ENCODE peak calls at places on chromosomes 16 and 17, in four cellular contexts. O is activated T-helper 1 cell treated with Interleukin-2 at 50 U/mL for 16 hours, J is endothelial cell, V is mucosa of descending colon. D is an unnamed sample.
A peak's percentile ranks its signal among the peaks of the same experiment; 100 is the strongest.

GRCh38 chr16:53872248-53873221 is 168.6 kb downstream of the FTO start:
- DNase-seq in O (no peak), J (no peak), V (no peak), D (no peak)

GRCh38 chr16:11047057-11047456 is 102.7 kb downstream of the CLEC16A start:
- DNase-seq in O (no peak), J (no peak), V (no peak), D (no peak)

GRCh38 chr17:5535436-5535835 is 48.9 kb downstream of the NLRP1 start:
- DNase-seq in O (no peak), J (no peak), V (no peak), D (no peak)

GRCh38 chr17:2123467-2124251 is 68.8 kb downstream of the HIC1 start:
- DNase-seq in O (no peak), J (no peak), V (peak; percentile 59), D (no peak)

GRCh38 chr17:35879748-35880654 is at the start of gene CCL5:
- DNase-seq in O (peak; percentile 34), J (no peak), V (peak; percentile 41), D (no peak)

GRCh38 chr17:59378621-59379194 is 47.3 kb downstream of the YPEL2 start:
- DNase-seq in O (no peak), J (no peak), V (peak; percentile 55), D (no peak)

GRCh38 chr16:12669908-12670307 is 133.8 kb downstream of the CPPED1 start:
- DNase-seq in O (no peak), J (no peak), V (no peak), D (no peak)

GRCh38 chr16:73890524-73891500 is 405.8 kb upstream of the PSMD7 start:
- DNase-seq in O (no peak), J (no peak), V (peak; percentile 4), D (peak; percentile 22)

GRCh38 chr17:29069526-29070041 is 26.6 kb downstream of the PIPOX start:
- DNase-seq in O (no peak), J (no peak), V (peak; percentile 26), D (no peak)

GRCh38 chr17:74646231-74646630 is 22.7 kb upstream of the CD300E start:
- DNase-seq in O (no peak), J (no peak), V (no peak), D (no peak)

GRCh38 chr17:36072431-36073121 is 8.5 kb downstream of the CCL18 start:
- DNase-seq in O (peak; percentile 17), J (peak; percentile 79), V (peak; percentile 77), D (peak; percentile 67)

GRCh38 chr16:59202463-59202862 is 468.3 kb upstream of the GOT2 start:
- DNase-seq in O (no peak), J (no peak), V (no peak), D (no peak)

GRCh38 chr17:62093188-62094155 is 28.4 kb upstream of the MED13 start:
- DNase-seq in O (no peak), J (no peak), V (no peak), D (no peak)

GRCh38 chr17:40519089-40519775 is 17.8 kb upstream of the TNS4 start:
- DNase-seq in O (no peak), J (no peak), V (no peak), D (no peak)

GRCh38 chr16:29809850-29810698 is 1.9 kb upstream of the PRRT2 start:
- DNase-seq in O (no peak), J (no peak), V (peak; percentile 33), D (peak; percentile 55)

GRCh38 chr17:79811036-79811887 is 14.4 kb upstream of the CBX8 start:
- DNase-seq in O (no peak), J (peak; percentile 70), V (no peak), D (peak; percentile 66)

GRCh38 chr17:45316271-45317112 is at the start of gene MAP3K14:
- DNase-seq in O (peak; percentile 60), J (peak; percentile 70), V (peak; percentile 71), D (peak; percentile 77)

GRCh38 chr17:72479113-72479512 is 358.3 kb downstream of the SOX9 start:
- DNase-seq in O (no peak), J (no peak), V (peak; percentile 60), D (no peak)

GRCh38 chr16:84823926-84824325 is 4.1 kb downstream of the CRISPLD2 start:
- DNase-seq in O (no peak), J (no peak), V (no peak), D (no peak)

GRCh38 chr16:89031715-89032659 is 55.0 kb upstream of the CBFA2T3 start:
- DNase-seq in O (peak; percentile 37), J (no peak), V (peak; percentile 42), D (no peak)

GRCh38 chr17:64658931-64659330 is 3.2 kb downstream of the SMURF2 start:
- DNase-seq in O (no peak), J (no peak), V (no peak), D (no peak)

GRCh38 chr17:15510361-15510760 is 42.9 kb upstream of the CDRT4 start:
- DNase-seq in O (no peak), J (no peak), V (no peak), D (no peak)

GRCh38 chr17:2562162-2562858 is 31.1 kb upstream of the PAFAH1B1 start:
- DNase-seq in O (no peak), J (no peak), V (no peak), D (no peak)

GRCh38 chr16:48326937-48327336 is 58.3 kb downstream of the SIAH1 start:
- DNase-seq in O (no peak), J (no peak), V (no peak), D (no peak)

GRCh38 chr16:67979955-67980678 is at the start of gene DPEP3:
- DNase-seq in O (no peak), J (no peak), V (no peak), D (no peak)

GRCh38 chr16:86939609-86940008 is 361.3 kb downstream of the FOXL1 start:
- DNase-seq in O (no peak), J (no peak), V (no peak), D (no peak)

GRCh38 chr16:68792465-68793324 is 50.6 kb upstream of the TANGO6 start:
- DNase-seq in O (no peak), J (no peak), V (peak; percentile 78), D (no peak)

GRCh38 chr17:2975469-2975958 is 87.9 kb downstream of the OR1D5 start:
- DNase-seq in O (no peak), J (peak; percentile 39), V (peak; percentile 49), D (no peak)

D was measured in WERI-Rb-1.